ENCODE peak calls at places on chromosome 6, in seven cellular contexts. T is IMR-90, O is lower lobe of right lung, V is fibroblast of mammary gland, B is cardiac fibroblast, A is foreskin fibroblast, N is upper lobe of right lung. R is an unnamed sample.

GRCh38 chr6:101018157-101018556 is 137.0 kb upstream of the ASCC3 start:
- DNase-seq in O (no peak), V (no peak), B (no peak), T (no peak), A (no peak), N (no peak), R (no peak)

GRCh38 chr6:68593558-68593957 is 41.5 kb upstream of the ADGRB3 start:
- DNase-seq in A (no peak), B (no peak), N (no peak), O (no peak), V (no peak), T (no peak), R (no peak)

GRCh38 chr6:15417811-15418210 is 171.9 kb downstream of the JARID2 start:
- DNase-seq in B (peak), N (no peak), V (peak), T (peak), O (no peak), A (no peak), R (no peak)

GRCh38 chr6:107805504-107805903 is 18.6 kb downstream of the SCML4 start:
- DNase-seq in T (no peak), O (no peak), N (no peak), B (no peak), A (no peak), V (no peak), R (no peak)

GRCh38 chr6:100962466-100962865 is 81.3 kb upstream of the ASCC3 start:
- DNase-seq in N (no peak), T (no peak), V (no peak), O (no peak), A (no peak), B (no peak), R (no peak)

GRCh38 chr6:2760882-2761842 is 4.0 kb upstream of the WRNIP1 start:
- DNase-seq in N (no peak), T (no peak), B (peak), V (no peak), O (no peak), A (no peak), R (peak)

GRCh38 chr6:20554326-20554725 is 20.1 kb downstream of the CDKAL1 start:
- DNase-seq in N (no peak), T (no peak), O (no peak), A (no peak), V (peak), B (peak), R (no peak)

GRCh38 chr6:19839237-19839546 is 2.0 kb downstream of the ID4 start:
- DNase-seq in O (no peak), T (peak), A (no peak), N (no peak), B (no peak), V (no peak), R (no peak)

GRCh38 chr6:16244446-16244845 is 6.1 kb downstream of the GMPR start:
- DNase-seq in B (no peak), T (no peak), O (no peak), V (no peak), N (no peak), A (no peak), R (no peak)

GRCh38 chr6:117329926-117330325 is 64.6 kb downstream of the VGLL2 start:
- DNase-seq in O (no peak), A (no peak), V (no peak), T (no peak), N (no peak), B (no peak), R (no peak)

GRCh38 chr6:53837875-53838806 is 43.3 kb downstream of the LRRC1 start:
- DNase-seq in B (peak), V (no peak), A (no peak), O (no peak), N (no peak), T (peak), R (no peak)

DNA sequence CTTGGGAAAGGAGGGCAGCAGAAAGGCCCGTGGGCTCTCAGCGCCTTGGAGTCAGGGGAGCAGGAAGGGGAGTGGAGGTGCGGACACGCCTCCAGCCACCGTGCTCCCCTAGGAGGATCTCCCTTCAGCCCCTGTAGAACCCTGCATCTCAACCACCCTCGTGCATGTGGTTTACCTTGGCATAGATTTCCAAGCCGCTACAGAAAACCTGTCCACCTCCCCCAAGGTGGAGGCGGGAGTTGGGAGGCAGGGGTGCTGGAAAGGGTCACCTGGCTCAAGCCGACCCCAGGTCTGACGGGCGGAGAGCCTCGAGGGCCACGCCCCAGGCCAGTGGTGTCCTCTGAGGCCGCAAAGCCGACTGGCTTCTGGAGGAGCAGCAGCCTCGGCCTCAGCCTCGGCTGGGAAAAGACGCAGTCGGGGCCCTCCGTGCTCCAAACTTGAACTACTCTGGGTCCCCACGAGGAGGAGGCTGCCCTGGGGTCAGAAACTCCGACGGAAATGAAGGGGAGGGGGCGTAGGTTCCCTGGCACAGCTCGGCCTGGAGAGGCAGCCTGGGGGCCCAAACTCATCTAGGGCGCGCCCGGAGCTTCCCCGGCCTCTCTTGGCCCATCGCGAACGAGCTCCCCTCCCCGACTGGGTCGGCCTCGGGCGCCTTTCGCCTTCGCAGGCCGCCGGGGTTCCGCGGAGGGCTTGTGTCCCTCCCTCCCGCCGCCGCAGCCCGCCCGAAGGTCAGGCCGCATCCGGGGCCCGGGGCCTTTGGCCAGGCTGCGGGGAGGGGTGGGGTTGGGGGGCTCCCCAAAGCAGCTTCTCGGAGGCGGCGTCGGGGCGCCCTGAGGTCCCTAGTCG is 6.3 kb upstream of the FOXF2 start:
- DNase-seq in A (no peak), V (no peak), T (no peak), B (no peak), O (no peak), N (no peak), R (no peak)
- H3K4me3 ChIP-seq in A (peak), V (no peak), T (no peak), B (no peak), O (peak), N (no peak), R (no peak)

GRCh38 chr6:65461121-65461520 is 245.9 kb downstream of the EYS start:
- DNase-seq in O (no peak), T (no peak), V (no peak), B (no peak), N (no peak), A (no peak), R (no peak)
- TF ChIP-seq CTCF in O (no peak), T (no peak), V (no peak), B (no peak), N (no peak), A (no peak), R (no peak)

DNA sequence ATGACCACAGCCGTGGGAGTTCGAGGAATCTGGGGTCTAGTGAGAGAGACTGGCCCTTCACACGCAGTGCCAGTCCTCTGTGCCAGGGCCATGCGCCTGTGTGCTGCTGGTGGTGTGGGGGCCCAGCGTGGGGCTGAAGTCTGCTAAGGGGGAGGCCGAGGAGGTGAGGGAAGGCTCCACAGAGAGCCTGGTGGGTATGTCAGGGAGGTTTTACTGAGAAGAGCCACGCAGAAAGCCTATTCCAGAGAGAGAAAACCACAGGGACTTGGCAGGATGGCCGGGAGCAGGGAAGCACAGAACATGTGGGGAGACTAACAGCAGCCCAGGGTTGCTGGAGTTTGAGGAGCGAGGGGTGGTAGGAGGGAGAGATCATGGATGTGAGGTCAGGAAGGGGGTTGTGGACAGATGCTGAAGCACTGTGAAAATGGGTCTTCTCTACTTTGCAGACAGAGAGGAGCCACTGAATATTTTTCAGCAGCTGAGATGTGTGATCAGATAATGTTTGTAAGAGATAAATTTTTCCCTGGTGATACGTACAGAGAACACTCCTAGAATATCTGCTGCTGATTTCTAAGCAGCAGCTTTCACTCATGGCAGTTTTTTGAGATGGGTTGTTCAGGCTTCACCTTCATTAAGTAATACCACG is 35.4 kb downstream of the DUSP22 start:
- DNase-seq in T (peak), V (peak), O (peak), A (peak), B (peak), N (peak), R (no peak)
- H3K4me3 ChIP-seq in T (no peak), V (no peak), O (no peak), A (peak), B (no peak), N (no peak), R (peak)

GRCh38 chr6:80321011-80321410 is 214.5 kb downstream of the BCKDHB start:
- DNase-seq in O (no peak), V (no peak), T (no peak), B (no peak), A (no peak), N (no peak), R (no peak)

GRCh38 chr6:80314531-80314930 is 208.1 kb downstream of the BCKDHB start:
- DNase-seq in N (no peak), T (no peak), O (no peak), B (no peak), V (no peak), A (no peak), R (no peak)

GRCh38 chr6:80319286-80319685 is 212.8 kb downstream of the BCKDHB start:
- DNase-seq in O (no peak), V (peak), N (no peak), A (peak), T (no peak), B (peak), R (no peak)

DNA sequence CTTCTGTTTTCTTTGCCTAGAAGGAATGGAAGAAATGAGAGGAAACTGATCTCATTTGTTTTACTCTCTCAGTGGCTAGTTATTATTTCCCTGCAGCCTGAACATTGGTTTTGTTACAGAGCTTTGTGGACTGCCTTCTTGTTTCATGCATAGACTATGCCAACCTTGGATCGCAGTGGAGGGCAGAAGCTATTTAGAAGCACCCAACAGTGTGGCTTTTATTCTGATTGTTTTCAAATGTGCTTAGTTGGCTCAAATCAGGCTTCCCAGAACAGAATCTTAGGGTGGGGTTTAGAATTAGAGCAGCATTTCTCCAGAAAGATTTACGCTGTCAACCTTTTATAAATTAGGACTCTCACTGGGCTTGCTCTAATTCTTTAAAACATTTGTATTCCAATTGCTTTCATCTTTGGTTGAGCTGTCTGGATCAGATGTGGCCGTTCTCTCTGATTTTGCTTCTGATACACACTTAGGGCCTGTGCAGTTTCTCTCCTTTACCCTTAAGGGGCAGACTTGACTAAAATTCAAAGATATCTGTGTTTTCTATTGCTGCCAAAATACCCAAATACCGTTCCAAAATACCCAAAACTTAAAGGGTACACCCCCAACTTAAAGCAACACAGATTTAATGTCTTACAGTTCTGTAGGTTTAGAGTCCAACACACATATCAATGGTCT is 210.3 kb downstream of the BCKDHB start:
- DNase-seq in A (peak), V (peak), N (no peak), O (no peak), T (no peak), B (no peak), R (no peak)
- TF ChIP-seq CTCF in A (peak), V (peak), N (no peak), O (no peak), T (peak), B (peak), R (no peak)

GRCh38 chr6:48747471-48747870 is 636.5 kb upstream of the PTCHD4 start:
- DNase-seq in O (no peak), T (no peak), B (no peak), V (no peak), N (no peak), A (no peak), R (no peak)
- H3K4me3 ChIP-seq in O (no peak), T (no peak), B (no peak), V (no peak), N (no peak), A (no peak), R (no peak)

GRCh38 chr6:88161921-88162320 is 4.2 kb downstream of the CNR1 start:
- DNase-seq in A (no peak), O (no peak), B (no peak), N (no peak), V (no peak), T (no peak), R (no peak)

GRCh38 chr6:88165877-88166492 is at the start of gene CNR1:
- DNase-seq in N (peak), O (peak), B (peak), A (peak), V (peak), T (no peak), R (peak)

GRCh38 chr6:88164061-88164460 is 2.1 kb downstream of the CNR1 start:
- DNase-seq in B (no peak), T (no peak), N (no peak), A (no peak), V (no peak), O (no peak), R (no peak)

GRCh38 chr6:88165087-88165876 is 865 bp downstream of the CNR1 start:
- DNase-seq in B (peak), N (no peak), V (no peak), O (no peak), T (no peak), A (no peak), R (no peak)

GRCh38 chr6:88163576-88163975 is 2.6 kb downstream of the CNR1 start:
- DNase-seq in B (no peak), T (no peak), N (no peak), O (no peak), V (no peak), A (no peak), R (no peak)
- TF ChIP-seq CTCF in B (no peak), T (no peak), N (no peak), O (no peak), V (no peak), A (no peak), R (no peak)

DNA sequence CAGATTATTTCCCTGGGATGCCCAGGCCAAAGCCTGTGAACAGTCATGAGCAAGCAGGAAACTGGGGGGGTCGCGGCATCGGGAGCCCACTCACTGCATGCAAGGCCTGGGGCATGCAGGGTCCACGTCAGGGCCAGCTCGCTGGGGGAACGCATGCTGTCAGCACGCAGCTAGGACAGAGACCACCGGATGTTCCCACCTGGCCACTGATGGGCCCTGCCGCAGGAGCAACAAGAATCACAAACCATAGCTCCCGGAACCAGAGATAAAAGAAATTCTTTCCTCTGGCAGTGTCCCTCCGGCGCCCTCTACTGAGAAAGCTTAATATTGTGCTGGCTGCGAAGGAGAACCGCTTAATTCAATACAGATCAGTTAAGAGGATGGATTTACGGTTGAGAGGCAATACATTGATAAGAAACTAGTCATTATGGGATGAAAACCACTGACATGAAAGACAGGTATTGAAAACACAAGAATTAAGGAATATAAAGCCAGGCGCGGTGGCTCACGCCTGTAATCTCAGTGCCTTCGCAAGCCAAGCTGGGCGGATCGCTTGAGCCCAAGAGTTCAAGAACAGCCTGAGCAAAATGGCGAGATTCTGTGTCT is 32.6 kb downstream of the C6orf15 start:
- DNase-seq in A (peak), T (peak), O (peak), B (peak), N (peak), V (peak), R (peak)
- H3K4me3 ChIP-seq in A (no peak), T (no peak), O (peak), B (no peak), N (peak), V (no peak), R (no peak)

GRCh38 chr6:119110601-119111548 is 32.4 kb upstream of the FAM184A start:
- DNase-seq in V (peak), B (peak), O (no peak), N (no peak), T (peak), A (peak), R (peak)
- TF ChIP-seq CTCF in V (peak), B (peak), O (peak), N (peak), T (peak), A (peak), R (peak)

GRCh38 chr6:5314191-5314865 is 53.0 kb downstream of the FARS2 start:
- DNase-seq in N (no peak), T (no peak), A (no peak), V (no peak), B (no peak), O (no peak), R (no peak)
- H3K4me3 ChIP-seq in N (no peak), T (no peak), A (no peak), V (no peak), B (no peak), O (no peak), R (no peak)

R was measured in GM12865.